ENCODE peak calls at places on chromosome 4, in seven cellular contexts. One of them, this sample, is unnamed.

GRCh38 chr4:123671633-123672404 is 275.2 kb downstream of the SPRY1 start:
- DNase-seq in uterus: no peak
- DNase-seq in DND-41: no peak
- DNase-seq in BJ: no peak
- DNase-seq in adipocyte: no peak
- DNase-seq in left ventricle myocardium inferior: no peak
- DNase-seq in transverse colon: no peak
- DNase-seq in this sample: no peak

GRCh38 chr4:155271557-155271956 is 63.1 kb downstream of the NPY2R start:
- DNase-seq in uterus: no peak
- DNase-seq in DND-41: no peak
- DNase-seq in BJ: no peak
- DNase-seq in adipocyte: peak; percentile 8
- DNase-seq in left ventricle myocardium inferior: no peak
- DNase-seq in transverse colon: no peak
- DNase-seq in this sample: no peak

GRCh38 chr4:167721574-167721973 is 370.8 kb upstream of the ANXA10 start:
- DNase-seq in uterus: no peak
- DNase-seq in DND-41: no peak
- DNase-seq in BJ: no peak
- DNase-seq in adipocyte: peak; percentile 7
- DNase-seq in left ventricle myocardium inferior: no peak
- DNase-seq in transverse colon: no peak
- DNase-seq in this sample: no peak

GRCh38 chr4:110793890-110794588 is 171.2 kb upstream of the PITX2 start:
- DNase-seq in uterus: no peak
- DNase-seq in DND-41: no peak
- DNase-seq in BJ: no peak
- DNase-seq in adipocyte: no peak
- DNase-seq in left ventricle myocardium inferior: no peak
- DNase-seq in transverse colon: no peak
- DNase-seq in this sample: no peak

GRCh38 chr4:1795304-1796195 is 2.5 kb downstream of the FGFR3 start:
- DNase-seq in uterus: no peak
- DNase-seq in DND-41: no peak
- DNase-seq in BJ: no peak
- DNase-seq in adipocyte: no peak
- DNase-seq in left ventricle myocardium inferior: no peak
- DNase-seq in transverse colon: peak; percentile 77
- DNase-seq in this sample: no peak

GRCh38 chr4:26105815-26106699 is 192.0 kb downstream of the SMIM20 start:
- DNase-seq in uterus: peak; percentile 31
- DNase-seq in DND-41: no peak
- DNase-seq in BJ: peak; percentile 33
- DNase-seq in adipocyte: peak; percentile 60
- DNase-seq in left ventricle myocardium inferior: no peak
- DNase-seq in transverse colon: no peak
- DNase-seq in this sample: no peak

GRCh38 chr4:38889143-38889542 is 21.5 kb downstream of the FAM114A1 start:
- DNase-seq in uterus: no peak
- DNase-seq in DND-41: no peak
- DNase-seq in BJ: peak; percentile 33
- DNase-seq in adipocyte: peak; percentile 93
- DNase-seq in left ventricle myocardium inferior: no peak
- DNase-seq in transverse colon: no peak
- DNase-seq in this sample: no peak

GRCh38 chr4:150909116-150909515 is 106.0 kb downstream of the LRBA start:
- DNase-seq in uterus: no peak
- DNase-seq in DND-41: no peak
- DNase-seq in BJ: no peak
- DNase-seq in adipocyte: no peak
- DNase-seq in left ventricle myocardium inferior: no peak
- DNase-seq in transverse colon: no peak
- DNase-seq in this sample: no peak

GRCh38 chr4:25441519-25442117 is 64.6 kb downstream of the ANAPC4 start:
- DNase-seq in uterus: no peak
- DNase-seq in DND-41: peak; percentile 18
- DNase-seq in BJ: no peak
- DNase-seq in adipocyte: peak; percentile 74
- DNase-seq in left ventricle myocardium inferior: peak; percentile 24
- DNase-seq in transverse colon: peak; percentile 57
- DNase-seq in this sample: no peak

GRCh38 chr4:44145868-44146267 is 302.7 kb downstream of the KCTD8 start:
- DNase-seq in uterus: no peak
- DNase-seq in DND-41: no peak
- DNase-seq in BJ: no peak
- DNase-seq in adipocyte: peak; percentile 1
- DNase-seq in left ventricle myocardium inferior: no peak
- DNase-seq in transverse colon: no peak
- DNase-seq in this sample: no peak

GRCh38 chr4:103011378-103012025 is 8.0 kb downstream of the SLC9B1 start:
- DNase-seq in uterus: peak; percentile 24
- DNase-seq in DND-41: no peak
- DNase-seq in BJ: peak; percentile 9
- DNase-seq in adipocyte: peak; percentile 42
- DNase-seq in left ventricle myocardium inferior: no peak
- DNase-seq in transverse colon: peak; percentile 75
- DNase-seq in this sample: no peak

GRCh38 chr4:48939785-48940184 is 33.2 kb upstream of the OCIAD2 start:
- DNase-seq in uterus: no peak
- DNase-seq in DND-41: no peak
- DNase-seq in BJ: peak; percentile 44
- DNase-seq in adipocyte: peak; percentile 52
- DNase-seq in left ventricle myocardium inferior: no peak
- DNase-seq in transverse colon: no peak
- DNase-seq in this sample: no peak

GRCh38 chr4:1053080-1053661 is 41.7 kb downstream of the FGFRL1 start:
- DNase-seq in uterus: no peak
- DNase-seq in DND-41: no peak
- DNase-seq in BJ: peak; percentile 85
- DNase-seq in adipocyte: peak; percentile 93
- DNase-seq in left ventricle myocardium inferior: no peak
- DNase-seq in transverse colon: no peak
- DNase-seq in this sample: no peak

GRCh38 chr4:25856756-25857155 is 6.0 kb downstream of the SEL1L3 start:
- DNase-seq in uterus: no peak
- DNase-seq in DND-41: no peak
- DNase-seq in BJ: no peak
- DNase-seq in adipocyte: peak; percentile 65
- DNase-seq in left ventricle myocardium inferior: no peak
- DNase-seq in transverse colon: no peak
- DNase-seq in this sample: no peak

GRCh38 chr4:81378398-81378797 is 93.3 kb downstream of the RASGEF1B start:
- DNase-seq in uterus: no peak
- DNase-seq in DND-41: no peak
- DNase-seq in BJ: no peak
- DNase-seq in adipocyte: peak; percentile 21
- DNase-seq in left ventricle myocardium inferior: no peak
- DNase-seq in transverse colon: no peak
- DNase-seq in this sample: no peak

GRCh38 chr4:9771069-9771468 is 10.4 kb upstream of the DRD5 start:
- DNase-seq in uterus: no peak
- DNase-seq in DND-41: no peak
- DNase-seq in BJ: no peak
- DNase-seq in adipocyte: no peak
- DNase-seq in left ventricle myocardium inferior: no peak
- DNase-seq in transverse colon: no peak
- DNase-seq in this sample: no peak

GRCh38 chr4:41540687-41541086 is 2.7 kb downstream of the LIMCH1 start:
- DNase-seq in uterus: no peak
- DNase-seq in DND-41: no peak
- DNase-seq in BJ: no peak
- DNase-seq in adipocyte: no peak
- DNase-seq in left ventricle myocardium inferior: no peak
- DNase-seq in transverse colon: no peak
- DNase-seq in this sample: no peak

GRCh38 chr4:123244233-123244632 is 152.4 kb upstream of the SPRY1 start:
- DNase-seq in uterus: no peak
- DNase-seq in DND-41: no peak
- DNase-seq in BJ: no peak
- DNase-seq in adipocyte: no peak
- DNase-seq in left ventricle myocardium inferior: peak; percentile 61
- DNase-seq in transverse colon: peak; percentile 20
- DNase-seq in this sample: no peak

GRCh38 chr4:9808077-9808476 is 26.6 kb downstream of the DRD5 start:
- DNase-seq in uterus: no peak
- DNase-seq in DND-41: no peak
- DNase-seq in BJ: no peak
- DNase-seq in adipocyte: no peak
- DNase-seq in left ventricle myocardium inferior: no peak
- DNase-seq in transverse colon: no peak
- DNase-seq in this sample: no peak

GRCh38 chr4:108885211-108885610 is 122.4 kb upstream of the ETNPPL start:
- DNase-seq in uterus: no peak
- DNase-seq in DND-41: no peak
- DNase-seq in BJ: no peak
- DNase-seq in adipocyte: peak; percentile 55
- DNase-seq in left ventricle myocardium inferior: no peak
- DNase-seq in transverse colon: no peak
- DNase-seq in this sample: no peak

GRCh38 chr4:13528823-13529129 is 15.5 kb downstream of the NKX3-2 start:
- DNase-seq in uterus: no peak
- DNase-seq in DND-41: no peak
- DNase-seq in BJ: no peak
- DNase-seq in adipocyte: no peak
- DNase-seq in left ventricle myocardium inferior: no peak
- DNase-seq in transverse colon: no peak
- DNase-seq in this sample: no peak

GRCh38 chr4:6848717-6849305 is 60.8 kb upstream of the TBC1D14 start:
- DNase-seq in uterus: no peak
- DNase-seq in DND-41: no peak
- DNase-seq in BJ: no peak
- DNase-seq in adipocyte: no peak
- DNase-seq in left ventricle myocardium inferior: no peak
- DNase-seq in transverse colon: no peak
- DNase-seq in this sample: no peak
- H3K36me3 ChIP-seq in uterus: no peaks in the 10 kb centered on the region
- H3K36me3 ChIP-seq in DND-41: peaks cover 68% of the 10 kb centered on the region
- H3K36me3 ChIP-seq in BJ: peaks cover 6% of the 10 kb centered on the region
- H3K36me3 ChIP-seq in adipocyte: peaks cover 60% of the 10 kb centered on the region
- H3K36me3 ChIP-seq in left ventricle myocardium inferior: peaks cover 31% of the 10 kb centered on the region
- H3K36me3 ChIP-seq in transverse colon: peaks cover 4% of the 10 kb centered on the region
- H3K36me3 ChIP-seq in this sample: no peaks in the 10 kb centered on the region

DNA sequence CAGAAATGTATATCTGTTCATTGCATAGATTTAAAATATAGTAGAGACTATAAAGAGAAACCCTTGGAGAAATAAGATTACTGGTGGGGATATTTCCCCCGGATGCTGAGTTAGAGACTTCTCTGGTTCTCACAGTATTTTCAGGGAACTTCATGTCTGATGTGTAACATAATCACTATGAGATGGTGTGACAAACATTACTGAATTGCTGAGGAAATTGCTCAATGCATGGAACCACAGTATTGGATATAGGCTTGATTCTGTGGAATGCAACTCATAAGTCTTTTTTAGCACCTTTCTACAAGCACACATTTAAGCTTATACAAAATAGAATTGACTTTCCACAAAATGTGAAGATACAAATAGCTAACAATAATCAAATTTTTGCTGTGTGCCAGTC is 152.7 kb downstream of the SOWAHB start:
- DNase-seq in uterus: no peak
- DNase-seq in DND-41: no peak
- DNase-seq in BJ: no peak
- DNase-seq in adipocyte: peak; percentile 85
- DNase-seq in left ventricle myocardium inferior: no peak
- DNase-seq in transverse colon: no peak
- DNase-seq in this sample: no peak
- H3K36me3 ChIP-seq in uterus: no peaks in the 10 kb centered on the region
- H3K36me3 ChIP-seq in DND-41: no peaks in the 10 kb centered on the region
- H3K36me3 ChIP-seq in BJ: peaks cover 13% of the 10 kb centered on the region
- H3K36me3 ChIP-seq in adipocyte: no peaks in the 10 kb centered on the region
- H3K36me3 ChIP-seq in left ventricle myocardium inferior: no peaks in the 10 kb centered on the region
- H3K36me3 ChIP-seq in transverse colon: peaks cover 2% of the 10 kb centered on the region
- H3K36me3 ChIP-seq in this sample: no peaks in the 10 kb centered on the region

GRCh38 chr4:4284827-4285618 is 4.9 kb downstream of the LYAR start:
- DNase-seq in uterus: no peak
- DNase-seq in DND-41: no peak
- DNase-seq in BJ: no peak
- DNase-seq in adipocyte: no peak
- DNase-seq in left ventricle myocardium inferior: no peak
- DNase-seq in transverse colon: peak; percentile 73
- DNase-seq in this sample: no peak
- H3K36me3 ChIP-seq in uterus: no peaks in the 10 kb centered on the region
- H3K36me3 ChIP-seq in DND-41: peaks cover 58% of the 10 kb centered on the region
- H3K36me3 ChIP-seq in BJ: peaks cover 11% of the 10 kb centered on the region
- H3K36me3 ChIP-seq in adipocyte: peaks cover 61% of the 10 kb centered on the region
- H3K36me3 ChIP-seq in left ventricle myocardium inferior: peaks cover 40% of the 10 kb centered on the region
- H3K36me3 ChIP-seq in transverse colon: peaks cover 29% of the 10 kb centered on the region
- H3K36me3 ChIP-seq in this sample: peaks cover 52% of the 10 kb centered on the region

DNA sequence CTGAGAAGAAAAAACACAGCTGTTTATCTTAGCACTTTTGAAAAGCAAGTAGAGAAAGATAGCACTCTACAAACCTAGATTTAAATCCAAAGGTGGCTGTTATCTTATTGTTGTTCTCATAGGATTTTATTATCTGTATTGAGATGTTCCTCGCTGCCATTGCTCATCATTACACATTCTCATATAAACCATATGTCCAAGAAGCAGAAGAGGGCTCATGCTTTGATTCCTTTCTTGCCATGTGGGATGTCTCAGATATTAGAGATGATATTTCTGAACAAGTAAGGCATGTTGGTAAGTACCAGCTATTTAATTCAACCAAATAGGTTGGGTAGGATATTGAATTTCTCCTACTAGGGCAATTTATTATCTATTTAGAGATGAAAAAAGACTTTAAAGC is 16.4 kb downstream of the TMEM184C start:
- DNase-seq in uterus: no peak
- DNase-seq in DND-41: no peak
- DNase-seq in BJ: no peak
- DNase-seq in adipocyte: no peak
- DNase-seq in left ventricle myocardium inferior: no peak
- DNase-seq in transverse colon: no peak
- DNase-seq in this sample: no peak
- H3K36me3 ChIP-seq in uterus: no peaks in the 10 kb centered on the region
- H3K36me3 ChIP-seq in DND-41: peaks cover 87% of the 10 kb centered on the region
- H3K36me3 ChIP-seq in BJ: no peaks in the 10 kb centered on the region
- H3K36me3 ChIP-seq in adipocyte: peaks cover 95% of the 10 kb centered on the region
- H3K36me3 ChIP-seq in left ventricle myocardium inferior: peaks cover 92% of the 10 kb centered on the region
- H3K36me3 ChIP-seq in transverse colon: peaks cover 69% of the 10 kb centered on the region
- H3K36me3 ChIP-seq in this sample: peaks cover 21% of the 10 kb centered on the region

DNA sequence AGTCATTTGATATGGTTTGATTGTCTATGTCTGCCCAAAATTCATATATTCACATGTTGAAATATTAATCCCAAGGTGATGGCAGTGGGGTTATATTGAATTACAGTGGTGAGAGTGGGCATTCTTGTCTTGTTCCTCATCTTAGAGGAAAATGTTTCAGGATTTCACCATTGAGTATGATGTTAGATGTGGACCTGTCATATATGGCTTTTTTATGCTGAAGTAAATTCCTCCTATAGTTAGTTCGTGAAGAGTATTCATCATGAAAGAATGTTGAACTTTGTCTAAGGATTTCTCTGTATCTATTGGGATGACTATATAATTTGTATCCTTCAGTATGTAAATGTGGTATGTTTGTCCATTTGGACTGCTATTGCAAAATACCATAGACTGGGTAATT is 512.4 kb upstream of the EPHA5 start:
- DNase-seq in uterus: no peak
- DNase-seq in DND-41: no peak
- DNase-seq in BJ: no peak
- DNase-seq in adipocyte: peak; percentile 23
- DNase-seq in left ventricle myocardium inferior: no peak
- DNase-seq in transverse colon: no peak
- DNase-seq in this sample: no peak
- H3K36me3 ChIP-seq in uterus: no peaks in the 10 kb centered on the region
- H3K36me3 ChIP-seq in DND-41: no peaks in the 10 kb centered on the region
- H3K36me3 ChIP-seq in BJ: no peaks in the 10 kb centered on the region
- H3K36me3 ChIP-seq in adipocyte: no peaks in the 10 kb centered on the region
- H3K36me3 ChIP-seq in left ventricle myocardium inferior: no peaks in the 10 kb centered on the region
- H3K36me3 ChIP-seq in transverse colon: no peaks in the 10 kb centered on the region
- H3K36me3 ChIP-seq in this sample: no peaks in the 10 kb centered on the region